ENCODE peak calls at places on chromosome 19, in four cellular contexts. Y is K562, W is A549, L is GM12878. F is an unnamed sample.

GRCh38 chr19:47406711-47407416 is 12.5 kb downstream of the MEIS3 start:
- DNase-seq in Y (peak), W (no peak), L (no peak), F (peak)

GRCh38 chr19:8149261-8150094 is at the start of gene FBN3:
- DNase-seq in W (no peak), L (no peak), Y (no peak), F (no peak)

GRCh38 chr19:4161415-4162077 is 8.1 kb downstream of the CREB3L3 start:
- DNase-seq in L (no peak), Y (no peak), W (no peak), F (no peak)

GRCh38 chr19:58150328-58150921 is at the start of gene ZNF329:
- DNase-seq in Y (peak), W (peak), L (peak), F (peak)

GRCh38 chr19:2574478-2574931 is 98.6 kb downstream of the GADD45B start:
- DNase-seq in Y (no peak), W (no peak), L (no peak), F (no peak)

GRCh38 chr19:55486971-55487883 is 1.0 kb upstream of the SSC5D start:
- DNase-seq in W (peak), L (no peak), Y (peak), F (peak)

GRCh38 chr19:53130506-53130905 is 2.2 kb downstream of the ZNF415 start:
- DNase-seq in Y (no peak), W (no peak), L (no peak), F (no peak)

GRCh38 chr19:50461066-50461875 is 15.0 kb upstream of the EMC10 start:
- DNase-seq in Y (peak), W (peak), L (peak), F (peak)

GRCh38 chr19:40398417-40399056 is 8.6 kb upstream of the HIPK4 start:
- DNase-seq in W (peak), Y (peak), L (no peak), F (no peak)

GRCh38 chr19:46345157-46345556 is 1.7 kb upstream of the PPP5C start:
- DNase-seq in W (no peak), L (no peak), Y (no peak), F (no peak)

GRCh38 chr19:45294291-45295029 is 28.2 kb downstream of the CKM start:
- DNase-seq in W (no peak), Y (no peak), L (no peak), F (no peak)

GRCh38 chr19:55549500-55550320 is 4.4 kb upstream of the SBK3 start:
- DNase-seq in L (no peak), Y (no peak), W (peak), F (no peak)

GRCh38 chr19:51470966-51471365 is 7.4 kb upstream of the CEACAM18 start:
- DNase-seq in Y (peak), W (no peak), L (no peak), F (peak)

GRCh38 chr19:1283207-1283916 is 2.3 kb upstream of the EFNA2 start:
- DNase-seq in W (no peak), Y (no peak), L (no peak), F (no peak)

GRCh38 chr19:7857727-7858701 is 16.2 kb downstream of the PRR36 start:
- DNase-seq in Y (peak), L (no peak), W (no peak), F (no peak)

GRCh38 chr19:45358213-45358792 is 12.1 kb downstream of the ERCC2 start:
- DNase-seq in W (no peak), L (no peak), Y (no peak), F (no peak)

GRCh38 chr19:28596561-28597071 is 616.3 kb downstream of the UQCRFS1 start:
- DNase-seq in Y (no peak), L (no peak), W (no peak), F (no peak)

GRCh38 chr19:11160119-11160768 is 4.7 kb upstream of the SPC24 start:
- DNase-seq in W (no peak), Y (peak), L (no peak), F (no peak)

GRCh38 chr19:46972301-46972700 is 47.3 kb upstream of the NPAS1 start:
- DNase-seq in Y (no peak), L (no peak), W (no peak), F (no peak)

GRCh38 chr19:10088949-10089554 is 2.9 kb downstream of the SHFL start:
- DNase-seq in Y (no peak), L (no peak), W (no peak), F (peak)

GRCh38 chr19:5436101-5436947 is 18.9 kb upstream of the ZNRF4 start:
- DNase-seq in Y (peak), L (no peak), W (peak), F (no peak)

GRCh38 chr19:16087940-16088339 is 11.6 kb downstream of the TPM4 start:
- DNase-seq in W (no peak), Y (no peak), L (no peak), F (no peak)

GRCh38 chr19:32373614-32374295 is 28.3 kb downstream of the ZNF507 start:
- DNase-seq in Y (peak), W (peak), L (no peak), F (no peak)

GRCh38 chr19:29400917-29401711 is 124.7 kb upstream of the VSTM2B start:
- DNase-seq in W (no peak), L (peak), Y (no peak), F (peak)

GRCh38 chr19:47280183-47280797 is 5.6 kb downstream of the INAFM1 start:
- DNase-seq in W (peak), Y (peak), L (no peak), F (peak)

GRCh38 chr19:4606921-4607678 is 32.2 kb upstream of the TNFAIP8L1 start:
- DNase-seq in L (no peak), Y (no peak), W (no peak), F (no peak)

GRCh38 chr19:607301-608154 is 17.8 kb downstream of the HCN2 start:
- DNase-seq in Y (no peak), L (no peak), W (no peak), F (no peak)

GRCh38 chr19:1027953-1028902 is 1.8 kb downstream of the CNN2 start:
- DNase-seq in Y (peak), W (peak), L (no peak), F (peak)

GRCh38 chr19:3546119-3546518 is 7.1 kb downstream of the TEKTIP1 start:
- DNase-seq in L (no peak), W (no peak), Y (no peak), F (no peak)

GRCh38 chr19:31418692-31419430 is 69.6 kb upstream of the TSHZ3 start:
- DNase-seq in L (no peak), Y (no peak), W (no peak), F (no peak)

GRCh38 chr19:37855098-37855497 is 51.3 kb downstream of the WDR87 start:
- DNase-seq in L (no peak), Y (no peak), W (no peak), F (no peak)

GRCh38 chr19:41449079-41449864 is 6.3 kb downstream of the ERICH4 start:
- DNase-seq in L (no peak), Y (peak), W (peak), F (peak)

GRCh38 chr19:2618611-2619010 is 83.9 kb downstream of the GNG7 start:
- DNase-seq in W (no peak), Y (no peak), L (no peak), F (peak)

GRCh38 chr19:39542198-39542597 is 2.2 kb upstream of the EID2 start:
- DNase-seq in Y (no peak), W (no peak), L (no peak), F (no peak)

GRCh38 chr19:34974631-34975030 is 10.6 kb upstream of the ZNF792 start:
- DNase-seq in W (no peak), L (no peak), Y (no peak), F (no peak)

GRCh38 chr19:55117063-55117635 is 288 bp downstream of the PPP1R12C start:
- DNase-seq in L (no peak), Y (no peak), W (no peak), F (peak)

GRCh38 chr19:7527516-7528191 is 5.2 kb downstream of the MCOLN1 start:
- DNase-seq in L (no peak), W (no peak), Y (no peak), F (no peak)

GRCh38 chr19:51788936-51789795 is 5.8 kb upstream of the FPR3 start:
- DNase-seq in W (no peak), L (no peak), Y (no peak), F (no peak)

GRCh38 chr19:1936916-1937610 is 3.9 kb upstream of the CSNK1G2 start:
- DNase-seq in L (no peak), Y (no peak), W (no peak), F (no peak)

DNA sequence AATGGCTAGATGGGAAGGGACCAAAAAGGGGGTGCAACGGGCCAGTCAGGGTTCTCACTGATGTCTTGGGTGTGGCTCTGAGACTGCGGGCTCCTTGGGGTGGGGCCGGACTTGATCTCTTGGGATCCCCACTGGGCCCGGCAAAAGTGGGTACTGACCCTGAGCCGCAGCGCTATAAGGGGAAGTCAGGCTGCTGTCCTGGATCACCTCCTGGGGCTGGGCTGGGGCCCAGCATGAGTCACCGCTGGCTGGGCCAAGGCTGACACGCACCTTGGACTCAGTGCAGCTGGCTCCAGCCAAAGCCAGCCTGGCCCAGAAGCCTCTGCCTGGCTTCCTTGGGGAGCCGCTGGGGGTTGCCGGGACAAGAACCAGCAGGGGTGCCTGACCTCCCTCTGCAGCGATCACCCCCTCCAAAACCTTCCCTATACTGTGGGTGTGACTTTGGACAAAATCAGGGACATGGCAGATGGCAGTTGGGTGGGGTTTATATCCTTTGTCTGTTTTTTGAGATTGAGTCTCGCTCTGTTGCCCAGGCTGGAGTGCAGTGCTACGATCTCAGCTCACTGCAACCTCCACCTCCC is 614 bp upstream of the IQCN start:
- DNase-seq in L (no peak), W (peak), Y (peak), F (peak)
- TF ChIP-seq MYC in L (no peak), W (no peak), Y (peak), F (peak)

GRCh38 chr19:43774103-43774939 is 6.5 kb downstream of the KCNN4 start:
- DNase-seq in L (no peak), W (no peak), Y (peak), F (no peak)
- TF ChIP-seq CTCF in L (no peak), W (no peak), Y (peak), F (no peak)

GRCh38 chr19:48874309-48875135 is 2.3 kb downstream of the PPP1R15A start:
- DNase-seq in W (peak), L (no peak), Y (peak), F (peak)

GRCh38 chr19:48872182-48872883 is at the start of gene PPP1R15A:
- DNase-seq in W (peak), Y (peak), L (peak), F (peak)

GRCh38 chr19:48870048-48870447 is 1.6 kb upstream of the PLEKHA4 start:
- DNase-seq in W (no peak), Y (no peak), L (no peak), F (no peak)

GRCh38 chr19:48873476-48874308 is 1.5 kb downstream of the PPP1R15A start:
- DNase-seq in L (no peak), W (peak), Y (peak), F (peak)

DNA sequence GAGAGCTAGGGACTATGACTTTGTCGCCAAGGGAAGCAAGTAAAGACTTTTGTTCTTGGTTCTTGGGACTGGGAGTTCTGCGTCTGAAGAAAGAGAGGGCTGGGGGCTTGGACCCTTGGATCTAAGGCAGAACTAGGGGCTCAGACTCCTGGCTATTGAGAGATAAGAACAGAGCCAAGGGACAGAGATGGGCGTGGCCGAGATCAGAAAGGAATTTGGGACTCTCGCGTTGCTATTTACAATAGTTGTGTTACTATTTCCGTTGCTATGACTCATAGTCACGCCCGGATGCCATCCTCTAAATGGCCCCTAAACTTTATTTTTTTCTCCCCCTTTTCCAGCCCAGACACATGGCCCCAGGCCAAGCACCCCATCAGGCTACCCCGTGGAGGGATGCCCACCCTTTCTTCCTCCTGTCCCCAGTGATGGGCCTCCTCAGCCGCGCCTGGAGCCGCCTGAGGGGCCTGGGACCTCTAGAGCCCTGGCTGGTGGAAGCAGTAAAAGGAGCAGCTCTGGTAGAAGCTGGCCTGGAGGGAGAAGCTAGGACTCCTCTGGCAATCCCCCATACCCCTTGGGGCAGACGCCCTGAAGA is 759 bp downstream of the PPP1R15A start:
- DNase-seq in W (peak), L (peak), Y (peak), F (peak)
- TF ChIP-seq MYC in W (peak), L (no peak), Y (no peak), F (peak)

GRCh38 chr19:12666305-12667048 is at the start of the genes MAN2B1 and WDR83:
- DNase-seq in Y (peak), L (no peak), W (peak), F (peak)
- TF ChIP-seq CTCF in Y (no peak), L (no peak), W (no peak), F (no peak)

GRCh38 chr19:20365146-20365545 is 198.1 kb downstream of the ZNF486 start:
- DNase-seq in L (no peak), W (no peak), Y (no peak), F (no peak)
- TF ChIP-seq MYC in L (no peak), W (no peak), Y (no peak), F (no peak)

F was measured in NB4.